ENCODE peak calls at places on chromosomes 7 and 10, in ten cellular contexts. One of them, this sample, is unnamed.

GRCh38 chr7:93228302-93228701 is 2.0 kb upstream of the HEPACAM2 start:
- DNase-seq in Right ventricle myocardium superior: no peak
- DNase-seq in AG04450: peak
- DNase-seq in NCI-H2081: peak
- DNase-seq in mucosa of gallbladder: no peak
- DNase-seq in T-cell: no peak
- DNase-seq in activated naive CD4-positive, alpha-beta T cell treated with anti-CD3 and anti-CD28 coated beads, Interleukin-2, amount 10 ng/mL, durations not matched to agents 7 days and 5 days: no peak
- DNase-seq in kidney tubule cell: peak
- DNase-seq in stimulated activated CD4-positive, alpha-beta T cell treated with anti-CD3 and anti-CD28 coated beads, Interleukin-1b, Interleukin-23, amount 100 ng/mL, for 4 hours: no peak
- DNase-seq in posterior vena cava: no peak
- DNase-seq in this sample: peak

GRCh38 chr10:114482915-114483314 is 78.6 kb upstream of the AFAP1L2 start:
- DNase-seq in mucosa of gallbladder: no peak
- DNase-seq in activated naive CD4-positive, alpha-beta T cell treated with anti-CD3 and anti-CD28 coated beads, Interleukin-2, amount 10 ng/mL, durations not matched to agents 7 days and 5 days: no peak
- DNase-seq in NCI-H2081: no peak
- DNase-seq in AG04450: no peak
- DNase-seq in Right ventricle myocardium superior: no peak
- DNase-seq in stimulated activated CD4-positive, alpha-beta T cell treated with anti-CD3 and anti-CD28 coated beads, Interleukin-1b, Interleukin-23, amount 100 ng/mL, for 4 hours: no peak
- DNase-seq in posterior vena cava: no peak
- DNase-seq in T-cell: no peak
- DNase-seq in kidney tubule cell: no peak
- DNase-seq in this sample: no peak

GRCh38 chr7:41943098-41943577 is 240.2 kb upstream of the INHBA start:
- DNase-seq in mucosa of gallbladder: peak
- DNase-seq in NCI-H2081: peak
- DNase-seq in posterior vena cava: peak
- DNase-seq in activated naive CD4-positive, alpha-beta T cell treated with anti-CD3 and anti-CD28 coated beads, Interleukin-2, amount 10 ng/mL, durations not matched to agents 7 days and 5 days: peak
- DNase-seq in T-cell: peak
- DNase-seq in AG04450: peak
- DNase-seq in Right ventricle myocardium superior: peak
- DNase-seq in stimulated activated CD4-positive, alpha-beta T cell treated with anti-CD3 and anti-CD28 coated beads, Interleukin-1b, Interleukin-23, amount 100 ng/mL, for 4 hours: peak
- DNase-seq in kidney tubule cell: peak
- DNase-seq in this sample: peak

GRCh38 chr7:68088894-68089293 is 1092.3 kb downstream of the TYW1 start:
- DNase-seq in kidney tubule cell: no peak
- DNase-seq in activated naive CD4-positive, alpha-beta T cell treated with anti-CD3 and anti-CD28 coated beads, Interleukin-2, amount 10 ng/mL, durations not matched to agents 7 days and 5 days: no peak
- DNase-seq in posterior vena cava: no peak
- DNase-seq in T-cell: no peak
- DNase-seq in mucosa of gallbladder: no peak
- DNase-seq in stimulated activated CD4-positive, alpha-beta T cell treated with anti-CD3 and anti-CD28 coated beads, Interleukin-1b, Interleukin-23, amount 100 ng/mL, for 4 hours: no peak
- DNase-seq in NCI-H2081: no peak
- DNase-seq in Right ventricle myocardium superior: no peak
- DNase-seq in AG04450: no peak
- DNase-seq in this sample: no peak

GRCh38 chr7:129635300-129636029 is 23.9 kb downstream of the NRF1 start:
- DNase-seq in mucosa of gallbladder: peak
- DNase-seq in AG04450: peak
- DNase-seq in posterior vena cava: no peak
- DNase-seq in activated naive CD4-positive, alpha-beta T cell treated with anti-CD3 and anti-CD28 coated beads, Interleukin-2, amount 10 ng/mL, durations not matched to agents 7 days and 5 days: peak
- DNase-seq in stimulated activated CD4-positive, alpha-beta T cell treated with anti-CD3 and anti-CD28 coated beads, Interleukin-1b, Interleukin-23, amount 100 ng/mL, for 4 hours: peak
- DNase-seq in Right ventricle myocardium superior: peak
- DNase-seq in T-cell: peak
- DNase-seq in NCI-H2081: peak
- DNase-seq in kidney tubule cell: peak
- DNase-seq in this sample: peak

GRCh38 chr10:77673086-77673485 is 35.5 kb upstream of the KCNMA1 start:
- DNase-seq in kidney tubule cell: peak
- DNase-seq in posterior vena cava: no peak
- DNase-seq in activated naive CD4-positive, alpha-beta T cell treated with anti-CD3 and anti-CD28 coated beads, Interleukin-2, amount 10 ng/mL, durations not matched to agents 7 days and 5 days: no peak
- DNase-seq in stimulated activated CD4-positive, alpha-beta T cell treated with anti-CD3 and anti-CD28 coated beads, Interleukin-1b, Interleukin-23, amount 100 ng/mL, for 4 hours: no peak
- DNase-seq in NCI-H2081: no peak
- DNase-seq in AG04450: no peak
- DNase-seq in T-cell: no peak
- DNase-seq in mucosa of gallbladder: no peak
- DNase-seq in Right ventricle myocardium superior: no peak
- DNase-seq in this sample: no peak

GRCh38 chr10:88033380-88033779 is 170.0 kb downstream of the PTEN start:
- DNase-seq in activated naive CD4-positive, alpha-beta T cell treated with anti-CD3 and anti-CD28 coated beads, Interleukin-2, amount 10 ng/mL, durations not matched to agents 7 days and 5 days: no peak
- DNase-seq in AG04450: no peak
- DNase-seq in stimulated activated CD4-positive, alpha-beta T cell treated with anti-CD3 and anti-CD28 coated beads, Interleukin-1b, Interleukin-23, amount 100 ng/mL, for 4 hours: no peak
- DNase-seq in mucosa of gallbladder: no peak
- DNase-seq in NCI-H2081: no peak
- DNase-seq in T-cell: no peak
- DNase-seq in Right ventricle myocardium superior: no peak
- DNase-seq in kidney tubule cell: no peak
- DNase-seq in posterior vena cava: no peak
- DNase-seq in this sample: no peak

GRCh38 chr10:84404783-84405182 is 76.4 kb downstream of the CCSER2 start:
- DNase-seq in kidney tubule cell: no peak
- DNase-seq in posterior vena cava: no peak
- DNase-seq in stimulated activated CD4-positive, alpha-beta T cell treated with anti-CD3 and anti-CD28 coated beads, Interleukin-1b, Interleukin-23, amount 100 ng/mL, for 4 hours: no peak
- DNase-seq in NCI-H2081: no peak
- DNase-seq in T-cell: no peak
- DNase-seq in activated naive CD4-positive, alpha-beta T cell treated with anti-CD3 and anti-CD28 coated beads, Interleukin-2, amount 10 ng/mL, durations not matched to agents 7 days and 5 days: no peak
- DNase-seq in mucosa of gallbladder: no peak
- DNase-seq in AG04450: no peak
- DNase-seq in Right ventricle myocardium superior: no peak
- DNase-seq in this sample: no peak

GRCh38 chr7:30225863-30226361 is 58.5 kb upstream of the ZNRF2 start:
- DNase-seq in activated naive CD4-positive, alpha-beta T cell treated with anti-CD3 and anti-CD28 coated beads, Interleukin-2, amount 10 ng/mL, durations not matched to agents 7 days and 5 days: no peak
- DNase-seq in kidney tubule cell: peak
- DNase-seq in mucosa of gallbladder: peak
- DNase-seq in T-cell: no peak
- DNase-seq in AG04450: no peak
- DNase-seq in Right ventricle myocardium superior: peak
- DNase-seq in posterior vena cava: no peak
- DNase-seq in NCI-H2081: peak
- DNase-seq in stimulated activated CD4-positive, alpha-beta T cell treated with anti-CD3 and anti-CD28 coated beads, Interleukin-1b, Interleukin-23, amount 100 ng/mL, for 4 hours: no peak
- DNase-seq in this sample: peak

GRCh38 chr10:121615862-121616261 is 17.6 kb upstream of the FGFR2 start:
- DNase-seq in posterior vena cava: no peak
- DNase-seq in AG04450: no peak
- DNase-seq in activated naive CD4-positive, alpha-beta T cell treated with anti-CD3 and anti-CD28 coated beads, Interleukin-2, amount 10 ng/mL, durations not matched to agents 7 days and 5 days: no peak
- DNase-seq in Right ventricle myocardium superior: no peak
- DNase-seq in kidney tubule cell: no peak
- DNase-seq in stimulated activated CD4-positive, alpha-beta T cell treated with anti-CD3 and anti-CD28 coated beads, Interleukin-1b, Interleukin-23, amount 100 ng/mL, for 4 hours: no peak
- DNase-seq in T-cell: no peak
- DNase-seq in NCI-H2081: no peak
- DNase-seq in mucosa of gallbladder: no peak
- DNase-seq in this sample: no peak

GRCh38 chr7:51146816-51147586 is 169.6 kb downstream of the COBL start:
- DNase-seq in mucosa of gallbladder: no peak
- DNase-seq in T-cell: no peak
- DNase-seq in posterior vena cava: no peak
- DNase-seq in stimulated activated CD4-positive, alpha-beta T cell treated with anti-CD3 and anti-CD28 coated beads, Interleukin-1b, Interleukin-23, amount 100 ng/mL, for 4 hours: no peak
- DNase-seq in kidney tubule cell: no peak
- DNase-seq in NCI-H2081: no peak
- DNase-seq in AG04450: no peak
- DNase-seq in Right ventricle myocardium superior: no peak
- DNase-seq in activated naive CD4-positive, alpha-beta T cell treated with anti-CD3 and anti-CD28 coated beads, Interleukin-2, amount 10 ng/mL, durations not matched to agents 7 days and 5 days: no peak
- DNase-seq in this sample: no peak

GRCh38 chr10:6092731-6093130 is 3.9 kb downstream of the RBM17 start:
- DNase-seq in T-cell: no peak
- DNase-seq in Right ventricle myocardium superior: no peak
- DNase-seq in posterior vena cava: no peak
- DNase-seq in NCI-H2081: no peak
- DNase-seq in activated naive CD4-positive, alpha-beta T cell treated with anti-CD3 and anti-CD28 coated beads, Interleukin-2, amount 10 ng/mL, durations not matched to agents 7 days and 5 days: no peak
- DNase-seq in stimulated activated CD4-positive, alpha-beta T cell treated with anti-CD3 and anti-CD28 coated beads, Interleukin-1b, Interleukin-23, amount 100 ng/mL, for 4 hours: no peak
- DNase-seq in AG04450: no peak
- DNase-seq in mucosa of gallbladder: no peak
- DNase-seq in kidney tubule cell: no peak
- DNase-seq in this sample: no peak

GRCh38 chr7:141738592-141739013 is 445 bp downstream of the SSBP1 start:
- DNase-seq in mucosa of gallbladder: no peak
- DNase-seq in NCI-H2081: no peak
- DNase-seq in kidney tubule cell: no peak
- DNase-seq in Right ventricle myocardium superior: no peak
- DNase-seq in activated naive CD4-positive, alpha-beta T cell treated with anti-CD3 and anti-CD28 coated beads, Interleukin-2, amount 10 ng/mL, durations not matched to agents 7 days and 5 days: no peak
- DNase-seq in AG04450: no peak
- DNase-seq in stimulated activated CD4-positive, alpha-beta T cell treated with anti-CD3 and anti-CD28 coated beads, Interleukin-1b, Interleukin-23, amount 100 ng/mL, for 4 hours: no peak
- DNase-seq in T-cell: no peak
- DNase-seq in posterior vena cava: no peak
- DNase-seq in this sample: no peak

GRCh38 chr10:128047991-128048826 is 78.0 kb downstream of the MKI67 start:
- DNase-seq in T-cell: no peak
- DNase-seq in NCI-H2081: no peak
- DNase-seq in kidney tubule cell: peak
- DNase-seq in mucosa of gallbladder: no peak
- DNase-seq in activated naive CD4-positive, alpha-beta T cell treated with anti-CD3 and anti-CD28 coated beads, Interleukin-2, amount 10 ng/mL, durations not matched to agents 7 days and 5 days: peak
- DNase-seq in stimulated activated CD4-positive, alpha-beta T cell treated with anti-CD3 and anti-CD28 coated beads, Interleukin-1b, Interleukin-23, amount 100 ng/mL, for 4 hours: no peak
- DNase-seq in AG04450: no peak
- DNase-seq in Right ventricle myocardium superior: no peak
- DNase-seq in posterior vena cava: no peak
- DNase-seq in this sample: peak

GRCh38 chr10:100747061-100747825 is 1.9 kb downstream of the PAX2 start:
- DNase-seq in activated naive CD4-positive, alpha-beta T cell treated with anti-CD3 and anti-CD28 coated beads, Interleukin-2, amount 10 ng/mL, durations not matched to agents 7 days and 5 days: no peak
- DNase-seq in mucosa of gallbladder: no peak
- DNase-seq in T-cell: no peak
- DNase-seq in stimulated activated CD4-positive, alpha-beta T cell treated with anti-CD3 and anti-CD28 coated beads, Interleukin-1b, Interleukin-23, amount 100 ng/mL, for 4 hours: no peak
- DNase-seq in posterior vena cava: peak
- DNase-seq in kidney tubule cell: no peak
- DNase-seq in Right ventricle myocardium superior: no peak
- DNase-seq in AG04450: no peak
- DNase-seq in NCI-H2081: no peak
- DNase-seq in this sample: no peak

GRCh38 chr10:99280472-99280871 is 44.8 kb upstream of the HPSE2 start:
- DNase-seq in activated naive CD4-positive, alpha-beta T cell treated with anti-CD3 and anti-CD28 coated beads, Interleukin-2, amount 10 ng/mL, durations not matched to agents 7 days and 5 days: no peak
- DNase-seq in NCI-H2081: no peak
- DNase-seq in posterior vena cava: no peak
- DNase-seq in mucosa of gallbladder: no peak
- DNase-seq in kidney tubule cell: peak
- DNase-seq in T-cell: no peak
- DNase-seq in stimulated activated CD4-positive, alpha-beta T cell treated with anti-CD3 and anti-CD28 coated beads, Interleukin-1b, Interleukin-23, amount 100 ng/mL, for 4 hours: no peak
- DNase-seq in AG04450: no peak
- DNase-seq in Right ventricle myocardium superior: no peak
- DNase-seq in this sample: no peak

GRCh38 chr7:134882481-134882880 is 103.0 kb downstream of the CALD1 start:
- DNase-seq in NCI-H2081: no peak
- DNase-seq in Right ventricle myocardium superior: no peak
- DNase-seq in mucosa of gallbladder: no peak
- DNase-seq in activated naive CD4-positive, alpha-beta T cell treated with anti-CD3 and anti-CD28 coated beads, Interleukin-2, amount 10 ng/mL, durations not matched to agents 7 days and 5 days: no peak
- DNase-seq in AG04450: no peak
- DNase-seq in stimulated activated CD4-positive, alpha-beta T cell treated with anti-CD3 and anti-CD28 coated beads, Interleukin-1b, Interleukin-23, amount 100 ng/mL, for 4 hours: no peak
- DNase-seq in posterior vena cava: no peak
- DNase-seq in T-cell: no peak
- DNase-seq in kidney tubule cell: no peak
- DNase-seq in this sample: no peak

GRCh38 chr10:132514841-132515521 is 22.6 kb upstream of the INPP5A start:
- DNase-seq in stimulated activated CD4-positive, alpha-beta T cell treated with anti-CD3 and anti-CD28 coated beads, Interleukin-1b, Interleukin-23, amount 100 ng/mL, for 4 hours: no peak
- DNase-seq in posterior vena cava: peak
- DNase-seq in Right ventricle myocardium superior: peak
- DNase-seq in AG04450: no peak
- DNase-seq in T-cell: no peak
- DNase-seq in activated naive CD4-positive, alpha-beta T cell treated with anti-CD3 and anti-CD28 coated beads, Interleukin-2, amount 10 ng/mL, durations not matched to agents 7 days and 5 days: no peak
- DNase-seq in kidney tubule cell: no peak
- DNase-seq in NCI-H2081: no peak
- DNase-seq in mucosa of gallbladder: no peak
- DNase-seq in this sample: peak

GRCh38 chr7:22629056-22629455 is 97.9 kb upstream of the IL6 start:
- DNase-seq in activated naive CD4-positive, alpha-beta T cell treated with anti-CD3 and anti-CD28 coated beads, Interleukin-2, amount 10 ng/mL, durations not matched to agents 7 days and 5 days: no peak
- DNase-seq in NCI-H2081: no peak
- DNase-seq in Right ventricle myocardium superior: no peak
- DNase-seq in mucosa of gallbladder: no peak
- DNase-seq in kidney tubule cell: no peak
- DNase-seq in AG04450: no peak
- DNase-seq in stimulated activated CD4-positive, alpha-beta T cell treated with anti-CD3 and anti-CD28 coated beads, Interleukin-1b, Interleukin-23, amount 100 ng/mL, for 4 hours: no peak
- DNase-seq in T-cell: no peak
- DNase-seq in posterior vena cava: no peak
- DNase-seq in this sample: no peak

GRCh38 chr7:118183254-118183585 is 744 bp upstream of the LSM8 start:
- DNase-seq in posterior vena cava: no peak
- DNase-seq in activated naive CD4-positive, alpha-beta T cell treated with anti-CD3 and anti-CD28 coated beads, Interleukin-2, amount 10 ng/mL, durations not matched to agents 7 days and 5 days: no peak
- DNase-seq in mucosa of gallbladder: no peak
- DNase-seq in Right ventricle myocardium superior: no peak
- DNase-seq in kidney tubule cell: no peak
- DNase-seq in AG04450: no peak
- DNase-seq in stimulated activated CD4-positive, alpha-beta T cell treated with anti-CD3 and anti-CD28 coated beads, Interleukin-1b, Interleukin-23, amount 100 ng/mL, for 4 hours: no peak
- DNase-seq in T-cell: no peak
- DNase-seq in NCI-H2081: no peak
- DNase-seq in this sample: no peak

GRCh38 chr10:11823989-11824346 is 812 bp downstream of the PROSER2 start:
- DNase-seq in stimulated activated CD4-positive, alpha-beta T cell treated with anti-CD3 and anti-CD28 coated beads, Interleukin-1b, Interleukin-23, amount 100 ng/mL, for 4 hours: no peak
- DNase-seq in kidney tubule cell: no peak
- DNase-seq in AG04450: no peak
- DNase-seq in mucosa of gallbladder: no peak
- DNase-seq in posterior vena cava: no peak
- DNase-seq in activated naive CD4-positive, alpha-beta T cell treated with anti-CD3 and anti-CD28 coated beads, Interleukin-2, amount 10 ng/mL, durations not matched to agents 7 days and 5 days: no peak
- DNase-seq in NCI-H2081: no peak
- DNase-seq in T-cell: no peak
- DNase-seq in Right ventricle myocardium superior: no peak
- DNase-seq in this sample: no peak

GRCh38 chr10:47253651-47254375 is 46.2 kb upstream of the GDF10 start:
- DNase-seq in T-cell: no peak
- DNase-seq in stimulated activated CD4-positive, alpha-beta T cell treated with anti-CD3 and anti-CD28 coated beads, Interleukin-1b, Interleukin-23, amount 100 ng/mL, for 4 hours: no peak
- DNase-seq in activated naive CD4-positive, alpha-beta T cell treated with anti-CD3 and anti-CD28 coated beads, Interleukin-2, amount 10 ng/mL, durations not matched to agents 7 days and 5 days: no peak
- DNase-seq in AG04450: peak
- DNase-seq in posterior vena cava: no peak
- DNase-seq in NCI-H2081: no peak
- DNase-seq in Right ventricle myocardium superior: peak
- DNase-seq in kidney tubule cell: no peak
- DNase-seq in mucosa of gallbladder: no peak
- DNase-seq in this sample: no peak

GRCh38 chr10:72328045-72328828 is 26.5 kb downstream of the DNAJB12 start:
- DNase-seq in kidney tubule cell: peak
- DNase-seq in stimulated activated CD4-positive, alpha-beta T cell treated with anti-CD3 and anti-CD28 coated beads, Interleukin-1b, Interleukin-23, amount 100 ng/mL, for 4 hours: no peak
- DNase-seq in activated naive CD4-positive, alpha-beta T cell treated with anti-CD3 and anti-CD28 coated beads, Interleukin-2, amount 10 ng/mL, durations not matched to agents 7 days and 5 days: no peak
- DNase-seq in NCI-H2081: peak
- DNase-seq in posterior vena cava: peak
- DNase-seq in AG04450: no peak
- DNase-seq in Right ventricle myocardium superior: peak
- DNase-seq in mucosa of gallbladder: peak
- DNase-seq in T-cell: no peak
- DNase-seq in this sample: no peak

GRCh38 chr10:86647773-86648705 is 6.3 kb upstream of the OPN4 start:
- DNase-seq in kidney tubule cell: no peak
- DNase-seq in Right ventricle myocardium superior: no peak
- DNase-seq in mucosa of gallbladder: no peak
- DNase-seq in stimulated activated CD4-positive, alpha-beta T cell treated with anti-CD3 and anti-CD28 coated beads, Interleukin-1b, Interleukin-23, amount 100 ng/mL, for 4 hours: no peak
- DNase-seq in NCI-H2081: no peak
- DNase-seq in AG04450: no peak
- DNase-seq in posterior vena cava: peak
- DNase-seq in activated naive CD4-positive, alpha-beta T cell treated with anti-CD3 and anti-CD28 coated beads, Interleukin-2, amount 10 ng/mL, durations not matched to agents 7 days and 5 days: peak
- DNase-seq in T-cell: no peak
- DNase-seq in this sample: no peak

GRCh38 chr10:25226775-25227682 is 52.2 kb downstream of the GPR158 start:
- DNase-seq in kidney tubule cell: peak
- DNase-seq in T-cell: no peak
- DNase-seq in posterior vena cava: peak
- DNase-seq in mucosa of gallbladder: peak
- DNase-seq in NCI-H2081: peak
- DNase-seq in activated naive CD4-positive, alpha-beta T cell treated with anti-CD3 and anti-CD28 coated beads, Interleukin-2, amount 10 ng/mL, durations not matched to agents 7 days and 5 days: peak
- DNase-seq in stimulated activated CD4-positive, alpha-beta T cell treated with anti-CD3 and anti-CD28 coated beads, Interleukin-1b, Interleukin-23, amount 100 ng/mL, for 4 hours: no peak
- DNase-seq in AG04450: no peak
- DNase-seq in Right ventricle myocardium superior: no peak
- DNase-seq in this sample: no peak

GRCh38 chr7:85483205-85483604 is 296.3 kb upstream of the SEMA3D start:
- DNase-seq in NCI-H2081: no peak
- DNase-seq in stimulated activated CD4-positive, alpha-beta T cell treated with anti-CD3 and anti-CD28 coated beads, Interleukin-1b, Interleukin-23, amount 100 ng/mL, for 4 hours: no peak
- DNase-seq in activated naive CD4-positive, alpha-beta T cell treated with anti-CD3 and anti-CD28 coated beads, Interleukin-2, amount 10 ng/mL, durations not matched to agents 7 days and 5 days: no peak
- DNase-seq in Right ventricle myocardium superior: no peak
- DNase-seq in posterior vena cava: no peak
- DNase-seq in kidney tubule cell: no peak
- DNase-seq in AG04450: peak
- DNase-seq in mucosa of gallbladder: no peak
- DNase-seq in T-cell: no peak
- DNase-seq in this sample: no peak

GRCh38 chr7:75879771-75880184 is 944 bp downstream of the RHBDD2 start:
- DNase-seq in AG04450: no peak
- DNase-seq in stimulated activated CD4-positive, alpha-beta T cell treated with anti-CD3 and anti-CD28 coated beads, Interleukin-1b, Interleukin-23, amount 100 ng/mL, for 4 hours: no peak
- DNase-seq in activated naive CD4-positive, alpha-beta T cell treated with anti-CD3 and anti-CD28 coated beads, Interleukin-2, amount 10 ng/mL, durations not matched to agents 7 days and 5 days: peak
- DNase-seq in mucosa of gallbladder: no peak
- DNase-seq in posterior vena cava: no peak
- DNase-seq in T-cell: no peak
- DNase-seq in NCI-H2081: peak
- DNase-seq in Right ventricle myocardium superior: no peak
- DNase-seq in kidney tubule cell: peak
- DNase-seq in this sample: no peak

GRCh38 chr10:5692476-5693358 is 8.1 kb downstream of the TASOR2 start:
- DNase-seq in kidney tubule cell: peak
- DNase-seq in mucosa of gallbladder: no peak
- DNase-seq in T-cell: peak
- DNase-seq in stimulated activated CD4-positive, alpha-beta T cell treated with anti-CD3 and anti-CD28 coated beads, Interleukin-1b, Interleukin-23, amount 100 ng/mL, for 4 hours: peak
- DNase-seq in posterior vena cava: peak
- DNase-seq in Right ventricle myocardium superior: peak
- DNase-seq in AG04450: no peak
- DNase-seq in activated naive CD4-positive, alpha-beta T cell treated with anti-CD3 and anti-CD28 coated beads, Interleukin-2, amount 10 ng/mL, durations not matched to agents 7 days and 5 days: peak
- DNase-seq in NCI-H2081: peak
- DNase-seq in this sample: peak

This sample was measured in B cell.